ENCODE peak calls at places on chromosomes 5 and 9, in six cellular contexts. I is activated CD8-positive, alpha-beta memory T cell treated with anti-CD3 and anti-CD28 coated beads for 24 hours; B is endothelial cell; Y is CD4-positive, CD25-positive, alpha-beta regulatory T cell; E is KBM-7; R is stimulated activated CD4-positive, alpha-beta T cell treated with anti-CD3 and anti-CD28 coated beads, TNF-alpha, amount 100 ng/mL, for 4 hours. Q is an unnamed sample.
A peak's percentile ranks its signal among the peaks of the same experiment; 100 is the strongest.

GRCh38 chr9:34522971-34523797 is at the start of gene ENHO:
- DNase-seq in I (peak; percentile 98), E (peak; percentile 95), B (peak; percentile 96), Y (peak; percentile 82), R (peak; percentile 75), Q (peak; percentile 93)

GRCh38 chr5:157502143-157502647 is 42.2 kb downstream of the NIPAL4 start:
- DNase-seq in B (no peak), E (peak; percentile 3), I (no peak), R (no peak), Y (no peak), Q (peak; percentile 26)

GRCh38 chr9:131697908-131698714 is 41.8 kb downstream of the RAPGEF1 start:
- DNase-seq in Y (no peak), R (no peak), I (no peak), B (no peak), E (peak; percentile 32), Q (no peak)

GRCh38 chr9:79185866-79186265 is 385.9 kb upstream of the TLE4 start:
- DNase-seq in B (no peak), E (no peak), I (no peak), Y (no peak), R (no peak), Q (no peak)

GRCh38 chr5:150485770-150486401 is 22.0 kb upstream of the NDST1 start:
- DNase-seq in I (peak; percentile 73), B (peak; percentile 70), Y (no peak), E (no peak), R (no peak), Q (peak; percentile 57)

GRCh38 chr5:17114233-17114632 is 103.2 kb upstream of the BASP1 start:
- DNase-seq in R (no peak), E (no peak), Y (no peak), I (no peak), B (no peak), Q (no peak)

GRCh38 chr9:110016340-110016739 is 191.6 kb downstream of the C9orf152 start:
- DNase-seq in R (no peak), Y (no peak), E (no peak), B (no peak), I (no peak), Q (no peak)

GRCh38 chr5:123582570-123583293 is 70.8 kb downstream of the CSNK1G3 start:
- DNase-seq in Y (no peak), R (no peak), I (no peak), B (no peak), E (peak; percentile 26), Q (no peak)

GRCh38 chr9:137311171-137311970 is 9.3 kb upstream of the NRARP start:
- DNase-seq in R (no peak), E (no peak), Y (no peak), I (peak; percentile 59), B (no peak), Q (no peak)

GRCh38 chr5:55437452-55437851 is 97.3 kb downstream of the PLPP1 start:
- DNase-seq in I (no peak), B (no peak), E (no peak), R (no peak), Y (no peak), Q (no peak)

GRCh38 chr9:137445275-137445807 is 4.2 kb upstream of the ENTPD8 start:
- DNase-seq in R (peak; percentile 76), I (peak; percentile 93), Y (peak; percentile 75), E (peak; percentile 80), B (peak; percentile 84), Q (peak; percentile 86)

Q was measured in memory B cell.